ENCODE peak calls at places on chromosomes 4 and X, in four cellular contexts. S is left ventricle myocardium inferior, T is testis, J is PC-3. N is an unnamed sample. For H3K9me3, the result is how much of the 10 kb centered on the place peaks cover.

GRCh38 chrX:30652527-30653414 is 452 bp upstream of the GK start:
- DNase-seq in T (peak), S (peak), J (peak), N (peak)

GRCh38 chr4:148778980-148779675 is 336.9 kb upstream of the NR3C2 start:
- DNase-seq in S (no peak), T (no peak), J (peak), N (no peak)

GRCh38 chr4:25844957-25845712 is 17.7 kb downstream of the SEL1L3 start:
- DNase-seq in S (no peak), T (no peak), J (no peak), N (no peak)

GRCh38 chrX:45719751-45720501 is 519.2 kb upstream of the DIPK2B start:
- DNase-seq in J (no peak), T (no peak), S (no peak), N (no peak)

GRCh38 chrX:53287493-53288138 is 6.2 kb upstream of the IQSEC2 start:
- DNase-seq in J (peak), S (peak), T (no peak), N (peak)

GRCh38 chrX:110042521-110042920 is 39.6 kb downstream of the TMEM164 start:
- DNase-seq in T (no peak), S (no peak), J (peak), N (no peak)

GRCh38 chrX:139972629-139973257 is 7.4 kb upstream of the CXorf66 start:
- DNase-seq in S (no peak), J (no peak), T (no peak), N (no peak)

GRCh38 chr4:4693258-4693657 is 151.4 kb upstream of the STX18 start:
- DNase-seq in S (no peak), J (no peak), T (no peak), N (no peak)

GRCh38 chr4:89379541-89380035 is 72.0 kb upstream of the GPRIN3 start:
- DNase-seq in S (no peak), J (no peak), T (no peak), N (no peak)

GRCh38 chrX:123917069-123917468 is 44.4 kb upstream of the STAG2 start:
- DNase-seq in J (no peak), S (no peak), T (no peak), N (no peak)

GRCh38 chr4:117085185-117085701 is at the start of gene TRAM1L1:
- DNase-seq in S (peak), J (peak), T (peak), N (peak)

GRCh38 chrX:150508461-150509367 is 59.7 kb upstream of the MTM1 start:
- DNase-seq in J (no peak), S (peak), T (peak), N (peak)

GRCh38 chrX:13750204-13750603 is 15.7 kb downstream of the OFD1 start:
- DNase-seq in S (no peak), T (no peak), J (peak), N (no peak)
- H3K27ac ChIP-seq in S (no peak), T (no peak), J (peak), N (no peak)

GRCh38 chr4:55534306-55534705 is 12.4 kb downstream of the CLOCK start:
- DNase-seq in T (no peak), S (no peak), J (no peak), N (no peak)
- H3K9me3 ChIP-seq in T (under half), S (under half), J (under half), N (under half)

DNA sequence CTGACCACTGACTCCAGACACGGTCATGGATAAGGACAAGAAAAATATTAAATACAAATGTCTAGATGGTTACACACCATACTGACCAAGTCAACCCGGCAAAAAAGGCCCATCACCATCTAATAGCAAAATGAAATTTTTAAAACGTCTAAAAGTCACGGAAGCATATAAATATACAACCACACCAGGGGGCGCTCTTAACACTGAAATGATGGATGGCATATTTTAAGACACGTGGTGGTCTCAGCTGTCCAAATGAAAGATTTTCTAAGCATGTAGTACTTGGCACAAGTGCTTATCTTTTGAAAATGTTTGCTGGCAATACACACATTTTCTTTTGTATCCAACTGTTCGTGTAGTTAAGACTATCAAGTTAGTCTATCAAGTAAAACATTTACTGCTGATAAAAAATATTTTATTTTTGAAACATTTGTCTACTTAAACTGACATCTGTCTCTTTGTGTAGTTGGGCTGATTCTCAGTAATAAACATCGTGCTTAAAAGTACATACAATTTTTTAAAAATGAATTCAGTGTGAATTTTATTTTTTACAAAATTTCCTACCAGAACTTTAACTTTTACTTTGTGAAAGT is 64.6 kb downstream of the COX7B2 start:
- DNase-seq in T (peak), J (peak), S (no peak), N (no peak)
- H3K27ac ChIP-seq in T (no peak), J (no peak), S (no peak), N (no peak)

GRCh38 chr4:1399508-1400190 is 6.6 kb downstream of the NKX1-1 start:
- DNase-seq in T (no peak), S (no peak), J (no peak), N (peak)

GRCh38 chr4:1401409-1402020 is 4.7 kb downstream of the NKX1-1 start:
- DNase-seq in T (no peak), J (no peak), S (peak), N (peak)

GRCh38 chr4:1400191-1400805 is 5.9 kb downstream of the NKX1-1 start:
- DNase-seq in J (no peak), T (peak), S (no peak), N (peak)

GRCh38 chr4:1402021-1402515 is 4.2 kb downstream of the NKX1-1 start:
- DNase-seq in T (peak), J (no peak), S (no peak), N (peak)

DNA sequence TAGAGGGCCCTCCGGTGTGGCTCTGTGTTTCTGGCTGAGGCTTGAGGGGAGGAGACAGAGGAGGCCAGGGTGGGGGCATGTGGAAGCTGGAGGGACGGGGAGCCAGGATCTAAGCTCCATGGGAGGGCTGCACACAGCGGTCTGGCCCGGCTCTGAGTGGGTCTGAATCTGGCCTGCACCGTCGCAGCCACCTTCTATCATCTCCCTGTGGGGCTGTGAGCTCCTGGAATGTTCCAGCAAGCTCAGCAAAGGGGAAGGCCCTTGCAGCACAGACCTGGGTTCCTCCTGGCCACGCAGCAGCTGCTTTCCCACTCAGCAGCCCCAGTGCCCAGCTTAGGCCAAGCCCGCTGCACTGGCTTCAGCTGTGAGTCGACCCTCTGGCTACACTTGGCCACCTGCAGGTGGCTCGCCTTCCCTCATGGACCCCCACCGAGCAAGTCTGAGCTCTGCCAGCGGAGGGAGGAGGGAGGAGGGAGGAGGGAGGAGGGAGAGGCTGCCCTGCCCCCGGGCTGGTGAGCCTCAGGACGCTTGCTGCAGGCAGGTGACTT is 5.3 kb downstream of the NKX1-1 start:
- DNase-seq in T (peak), S (no peak), J (no peak), N (peak)
- H3K9me3 ChIP-seq in T (under half), S (under half), J (under half), N (under half)

DNA sequence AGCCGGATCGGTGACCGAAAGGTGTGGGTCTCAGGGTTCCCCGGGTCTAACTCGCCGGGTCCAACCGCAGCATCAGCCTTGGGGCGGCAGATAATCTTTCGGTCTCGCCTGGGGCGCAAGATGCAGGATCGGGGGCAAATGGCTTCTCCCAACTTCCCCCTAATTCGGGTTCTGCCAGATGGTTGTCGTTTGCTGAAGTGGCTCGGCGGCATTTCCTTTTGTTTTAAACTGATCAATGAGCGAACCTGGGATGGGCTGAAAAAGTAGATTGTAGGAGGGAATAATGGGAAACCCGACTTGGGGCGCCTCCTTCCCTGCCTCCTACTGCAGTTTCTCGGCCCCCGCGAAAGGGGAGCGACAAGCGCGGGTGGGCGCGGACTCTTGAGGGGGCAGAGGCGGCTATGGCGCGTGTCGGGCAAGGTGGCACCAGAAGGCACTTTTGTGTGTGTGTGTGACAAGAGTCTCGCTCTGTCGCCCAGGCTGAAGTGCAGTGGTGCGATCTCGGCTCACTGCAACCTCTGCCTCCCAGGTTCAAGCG is 3.1 kb downstream of the PDGFRA start:
- DNase-seq in J (no peak), T (no peak), S (no peak), N (peak)
- H3K27ac ChIP-seq in J (no peak), T (peak), S (peak), N (peak)

GRCh38 chr4:1588306-1588705 is 95.8 kb downstream of the FAM53A start:
- DNase-seq in S (no peak), T (no peak), J (no peak), N (peak)
- H3K9me3 ChIP-seq in S (under half), T (under half), J (under half), N (under half)

GRCh38 chr4:119024102-119024501 is 111.5 kb upstream of the MYOZ2 start:
- DNase-seq in J (no peak), T (no peak), S (no peak), N (no peak)

GRCh38 chr4:119026662-119027444 is 108.8 kb upstream of the MYOZ2 start:
- DNase-seq in J (no peak), T (no peak), S (no peak), N (peak)

GRCh38 chr4:119027815-119028214 is 107.8 kb upstream of the MYOZ2 start:
- DNase-seq in J (no peak), T (no peak), S (no peak), N (no peak)

GRCh38 chr4:119025916-119026661 is 109.5 kb upstream of the MYOZ2 start:
- DNase-seq in J (peak), S (no peak), T (no peak), N (no peak)

GRCh38 chr4:119025440-119025839 is 110.2 kb upstream of the MYOZ2 start:
- DNase-seq in T (no peak), J (peak), S (peak), N (peak)
- H3K27ac ChIP-seq in T (no peak), J (peak), S (peak), N (no peak)

GRCh38 chr4:7581477-7581876 is 146.7 kb upstream of the PSAPL1 start:
- DNase-seq in J (no peak), T (peak), S (no peak), N (no peak)
- H3K9me3 ChIP-seq in J (under half), T (under half), S (half or more), N (under half)

GRCh38 chr4:6687947-6688878 is 5.5 kb upstream of the S100P start:
- DNase-seq in J (peak), S (no peak), T (no peak), N (no peak)
- H3K27ac ChIP-seq in J (peak), S (no peak), T (no peak), N (no peak)

N was measured in aorta.